ENCODE peak calls at places on chromosomes 2 and 18, in four cellular contexts. S, P, B and T are unnamed samples.

GRCh38 chr2:68835636-68836035 is 35.6 kb downstream of the BMP10 start:
- DNase-seq in P (no peak), B (no peak), S (no peak), T (no peak)

GRCh38 chr18:47418746-47419145 is 167.3 kb upstream of the SKOR2 start:
- DNase-seq in P (no peak), S (no peak), B (no peak), T (no peak)

GRCh38 chr2:174492963-174493431 is 6.2 kb upstream of the GPR155 start:
- DNase-seq in P (no peak), S (no peak), B (peak; percentile 69), T (no peak)

GRCh38 chr2:210225461-210225798 is 183 bp upstream of the ACADL start:
- DNase-seq in P (no peak), B (no peak), S (no peak), T (no peak)

GRCh38 chr2:105403241-105403784 is 4.5 kb upstream of the FHL2 start:
- DNase-seq in S (no peak), B (no peak), P (no peak), T (no peak)

GRCh38 chr2:30267161-30267568 is 35.8 kb downstream of the LBH start:
- DNase-seq in B (peak; percentile 74), P (no peak), S (no peak), T (no peak)

GRCh38 chr2:238187618-238188548 is 15.6 kb downstream of the ILKAP start:
- DNase-seq in S (no peak), B (no peak), P (no peak), T (no peak)

GRCh38 chr18:70296289-70296688 is 7.4 kb downstream of the SOCS6 start:
- DNase-seq in S (no peak), P (no peak), B (no peak), T (no peak)

GRCh38 chr18:34196231-34196630 is 28.5 kb downstream of the NOL4 start:
- DNase-seq in S (no peak), P (no peak), B (no peak), T (no peak)

GRCh38 chr2:26693287-26693849 is 846 bp downstream of the KCNK3 start:
- DNase-seq in P (no peak), B (no peak), S (no peak), T (no peak)

GRCh38 chr2:44877417-44877816 is 64.1 kb upstream of the SIX3 start:
- DNase-seq in B (no peak), P (no peak), S (no peak), T (no peak)

GRCh38 chr2:214578395-214578794 is 167.5 kb downstream of the VWC2L start:
- DNase-seq in S (no peak), P (no peak), B (no peak), T (no peak)

GRCh38 chr2:209321076-209321475 is 102.8 kb upstream of the MAP2 start:
- DNase-seq in P (no peak), S (no peak), B (no peak), T (no peak)

GRCh38 chr18:59927246-59927825 is 27.5 kb downstream of the PMAIP1 start:
- DNase-seq in P (no peak), S (no peak), B (no peak), T (no peak)

GRCh38 chr2:200042102-200042735 is 86.8 kb downstream of the MAIP1 start:
- DNase-seq in S (no peak), P (no peak), B (no peak), T (no peak)

GRCh38 chr2:169397697-169398096 is 35.4 kb upstream of the LRP2 start:
- DNase-seq in B (no peak), P (no peak), S (no peak), T (peak; percentile 30)

GRCh38 chr2:239240480-239240881 is 160.3 kb downstream of the HDAC4 start:
- DNase-seq in P (no peak), B (no peak), S (peak; percentile 75), T (no peak)

GRCh38 chr2:104901037-104901851 is 47.3 kb downstream of the POU3F3 start:
- DNase-seq in P (no peak), S (no peak), B (no peak), T (peak; percentile 83)

GRCh38 chr2:167640096-167640495 is 607.3 kb downstream of the STK39 start:
- DNase-seq in P (no peak), S (no peak), B (no peak), T (no peak)

GRCh38 chr2:237779521-237779920 is 19.1 kb upstream of the RBM44 start:
- DNase-seq in B (no peak), P (no peak), S (no peak), T (no peak)

GRCh38 chr18:24704921-24705620 is 244.6 kb downstream of the HRH4 start:
- DNase-seq in P (no peak), B (no peak), S (no peak), T (no peak)

GRCh38 chr18:61718944-61719343 is 173.9 kb downstream of the RNF152 start:
- DNase-seq in B (no peak), P (no peak), S (no peak), T (no peak)

GRCh38 chr2:18662689-18663088 is 73.3 kb upstream of the NT5C1B start:
- DNase-seq in B (no peak), S (no peak), P (no peak), T (no peak)

GRCh38 chr18:37630326-37630725 is 64.7 kb upstream of the CELF4 start:
- DNase-seq in S (no peak), P (no peak), B (no peak), T (no peak)

GRCh38 chr18:11733031-11733430 is 44.0 kb downstream of the GNAL start:
- DNase-seq in P (no peak), B (peak; percentile 73), S (peak; percentile 88), T (peak; percentile 82)

GRCh38 chr18:61742555-61743429 is 150.0 kb downstream of the RNF152 start:
- DNase-seq in S (peak; percentile 73), P (no peak), B (no peak), T (no peak)

GRCh38 chr18:58520964-58521363 is 107.9 kb downstream of the ALPK2 start:
- DNase-seq in S (no peak), P (no peak), B (no peak), T (no peak)

GRCh38 chr2:110167326-110167955 is 37.4 kb downstream of the NPHP1 start:
- DNase-seq in P (no peak), S (no peak), B (no peak), T (no peak)